ENCODE peak calls at places on chromosomes 5 and 9, in eight cellular contexts. One of them, this sample, is unnamed.

GRCh38 chr9:27151693-27152397 is 42.8 kb downstream of the TEK start:
- DNase-seq in retinal pigment epithelial cell: peak
- DNase-seq in AG10803: peak
- DNase-seq in brain microvascular endothelial cell: peak
- DNase-seq in psoas muscle: no peak
- DNase-seq in coronary artery: no peak
- DNase-seq in A549: no peak
- DNase-seq in tibial artery: no peak
- DNase-seq in this sample: peak

GRCh38 chr9:99109522-99109921 is 4.6 kb downstream of the TGFBR1 start:
- DNase-seq in retinal pigment epithelial cell: no peak
- DNase-seq in AG10803: peak
- DNase-seq in brain microvascular endothelial cell: no peak
- DNase-seq in psoas muscle: no peak
- DNase-seq in coronary artery: no peak
- DNase-seq in A549: no peak
- DNase-seq in tibial artery: no peak
- DNase-seq in this sample: peak

GRCh38 chr5:105684799-105685198 is 1985.9 kb downstream of the EFNA5 start:
- DNase-seq in retinal pigment epithelial cell: peak
- DNase-seq in AG10803: no peak
- DNase-seq in brain microvascular endothelial cell: peak
- DNase-seq in psoas muscle: no peak
- DNase-seq in coronary artery: no peak
- DNase-seq in A549: no peak
- DNase-seq in tibial artery: no peak
- DNase-seq in this sample: no peak

GRCh38 chr5:133714161-133714915 is 102.0 kb upstream of the FSTL4 start:
- DNase-seq in retinal pigment epithelial cell: no peak
- DNase-seq in AG10803: peak
- DNase-seq in brain microvascular endothelial cell: no peak
- DNase-seq in psoas muscle: no peak
- DNase-seq in coronary artery: peak
- DNase-seq in A549: no peak
- DNase-seq in tibial artery: no peak
- DNase-seq in this sample: no peak

GRCh38 chr9:91503650-91504007 is 80.0 kb upstream of the NFIL3 start:
- DNase-seq in retinal pigment epithelial cell: no peak
- DNase-seq in AG10803: no peak
- DNase-seq in brain microvascular endothelial cell: no peak
- DNase-seq in psoas muscle: no peak
- DNase-seq in coronary artery: no peak
- DNase-seq in A549: no peak
- DNase-seq in tibial artery: no peak
- DNase-seq in this sample: no peak

GRCh38 chr5:10470669-10471068 is 29.0 kb downstream of the ROPN1L start:
- DNase-seq in retinal pigment epithelial cell: no peak
- DNase-seq in AG10803: no peak
- DNase-seq in brain microvascular endothelial cell: no peak
- DNase-seq in psoas muscle: no peak
- DNase-seq in coronary artery: no peak
- DNase-seq in A549: no peak
- DNase-seq in tibial artery: no peak
- DNase-seq in this sample: no peak

GRCh38 chr5:98510111-98510510 is 263.4 kb upstream of the RGMB start:
- DNase-seq in retinal pigment epithelial cell: no peak
- DNase-seq in AG10803: peak
- DNase-seq in brain microvascular endothelial cell: peak
- DNase-seq in psoas muscle: no peak
- DNase-seq in coronary artery: no peak
- DNase-seq in A549: no peak
- DNase-seq in tibial artery: no peak
- DNase-seq in this sample: no peak

GRCh38 chr5:41636605-41637004 is 126.2 kb upstream of the PLCXD3 start:
- DNase-seq in retinal pigment epithelial cell: no peak
- DNase-seq in AG10803: peak
- DNase-seq in brain microvascular endothelial cell: peak
- DNase-seq in psoas muscle: no peak
- DNase-seq in coronary artery: no peak
- DNase-seq in A549: peak
- DNase-seq in tibial artery: no peak
- DNase-seq in this sample: no peak

GRCh38 chr5:137385064-137385463 is 114.1 kb downstream of the SPOCK1 start:
- DNase-seq in retinal pigment epithelial cell: no peak
- DNase-seq in AG10803: no peak
- DNase-seq in brain microvascular endothelial cell: no peak
- DNase-seq in psoas muscle: no peak
- DNase-seq in coronary artery: no peak
- DNase-seq in A549: no peak
- DNase-seq in tibial artery: no peak
- DNase-seq in this sample: no peak

GRCh38 chr9:129141066-129142041 is 30.1 kb downstream of the PTPA start:
- DNase-seq in retinal pigment epithelial cell: peak
- DNase-seq in AG10803: peak
- DNase-seq in brain microvascular endothelial cell: peak
- DNase-seq in psoas muscle: peak
- DNase-seq in coronary artery: peak
- DNase-seq in A549: no peak
- DNase-seq in tibial artery: peak
- DNase-seq in this sample: peak
- H3K4me3 ChIP-seq in retinal pigment epithelial cell: peak
- H3K4me3 ChIP-seq in AG10803: peak
- H3K4me3 ChIP-seq in brain microvascular endothelial cell: peak
- H3K4me3 ChIP-seq in psoas muscle: peak
- H3K4me3 ChIP-seq in coronary artery: peak
- H3K4me3 ChIP-seq in A549: peak
- H3K4me3 ChIP-seq in tibial artery: peak
- H3K4me3 ChIP-seq in this sample: peak

DNA sequence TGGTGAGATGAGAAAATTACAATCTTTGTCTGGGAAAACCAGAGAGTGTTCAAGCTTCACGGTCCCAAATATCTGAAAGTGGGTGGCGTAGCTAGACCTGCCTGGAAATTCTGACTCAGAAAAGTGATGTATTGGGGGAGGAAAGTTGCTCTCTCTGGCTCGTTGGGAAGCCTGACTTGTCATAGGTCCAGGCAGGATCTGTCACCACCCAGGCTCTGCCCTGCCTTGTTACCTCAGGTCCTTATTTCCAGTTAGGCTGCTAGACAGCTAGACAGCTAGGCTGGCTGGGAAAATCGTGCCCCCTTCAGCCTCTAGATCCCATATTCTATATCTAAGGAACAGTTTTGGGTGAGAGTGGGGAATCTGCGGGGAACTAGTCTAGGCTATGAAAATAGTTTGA is 41.0 kb upstream of the HCN1 start:
- DNase-seq in retinal pigment epithelial cell: no peak
- DNase-seq in AG10803: no peak
- DNase-seq in brain microvascular endothelial cell: no peak
- DNase-seq in psoas muscle: no peak
- DNase-seq in coronary artery: no peak
- DNase-seq in A549: no peak
- DNase-seq in tibial artery: no peak
- DNase-seq in this sample: no peak
- TF ChIP-seq CTCF in retinal pigment epithelial cell: no peak
- TF ChIP-seq CTCF in AG10803: no peak
- TF ChIP-seq CTCF in brain microvascular endothelial cell: no peak
- TF ChIP-seq CTCF in psoas muscle: no peak
- TF ChIP-seq CTCF in coronary artery: no peak
- TF ChIP-seq CTCF in A549: no peak
- TF ChIP-seq CTCF in tibial artery: no peak
- TF ChIP-seq CTCF in this sample: no peak

DNA sequence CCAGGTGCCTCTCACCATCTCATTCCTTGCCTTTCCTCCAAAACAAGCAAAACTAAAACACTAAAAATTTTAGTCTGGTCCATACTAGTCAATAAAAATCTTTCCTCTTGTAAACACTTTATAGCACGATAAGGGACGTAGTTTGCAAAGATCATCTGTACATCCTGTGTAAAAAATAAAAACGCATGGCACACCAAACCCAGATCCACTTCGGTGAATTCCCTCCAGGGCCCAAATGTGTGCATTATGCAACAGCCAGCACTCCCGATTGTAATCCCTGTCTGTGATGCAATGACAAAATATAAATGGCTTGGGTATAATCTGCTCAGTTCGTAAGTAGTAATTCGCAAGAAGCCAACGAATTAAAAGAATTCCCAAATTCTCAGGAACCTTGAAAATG is 1.4 kb downstream of the FAM169A start:
- DNase-seq in retinal pigment epithelial cell: no peak
- DNase-seq in AG10803: no peak
- DNase-seq in brain microvascular endothelial cell: no peak
- DNase-seq in psoas muscle: no peak
- DNase-seq in coronary artery: no peak
- DNase-seq in A549: no peak
- DNase-seq in tibial artery: no peak
- DNase-seq in this sample: no peak
- H3K4me3 ChIP-seq in retinal pigment epithelial cell: peak
- H3K4me3 ChIP-seq in AG10803: no peak
- H3K4me3 ChIP-seq in brain microvascular endothelial cell: no peak
- H3K4me3 ChIP-seq in psoas muscle: no peak
- H3K4me3 ChIP-seq in coronary artery: no peak
- H3K4me3 ChIP-seq in A549: peak
- H3K4me3 ChIP-seq in tibial artery: no peak
- H3K4me3 ChIP-seq in this sample: no peak

GRCh38 chr9:7234144-7234543 is 476.4 kb downstream of the KDM4C start:
- DNase-seq in retinal pigment epithelial cell: no peak
- DNase-seq in AG10803: peak
- DNase-seq in brain microvascular endothelial cell: peak
- DNase-seq in psoas muscle: no peak
- DNase-seq in coronary artery: no peak
- DNase-seq in A549: peak
- DNase-seq in tibial artery: no peak
- DNase-seq in this sample: no peak
- TF ChIP-seq CTCF in retinal pigment epithelial cell: peak
- TF ChIP-seq CTCF in AG10803: peak
- TF ChIP-seq CTCF in brain microvascular endothelial cell: peak
- TF ChIP-seq CTCF in psoas muscle: peak
- TF ChIP-seq CTCF in coronary artery: no peak
- TF ChIP-seq CTCF in A549: peak
- TF ChIP-seq CTCF in tibial artery: no peak
- TF ChIP-seq CTCF in this sample: peak

GRCh38 chr5:56415356-56415765 is 182.2 kb upstream of the ANKRD55 start:
- DNase-seq in retinal pigment epithelial cell: peak
- DNase-seq in AG10803: peak
- DNase-seq in brain microvascular endothelial cell: peak
- DNase-seq in psoas muscle: peak
- DNase-seq in coronary artery: no peak
- DNase-seq in A549: no peak
- DNase-seq in tibial artery: peak
- DNase-seq in this sample: peak
- H3K4me3 ChIP-seq in retinal pigment epithelial cell: no peak
- H3K4me3 ChIP-seq in AG10803: no peak
- H3K4me3 ChIP-seq in brain microvascular endothelial cell: no peak
- H3K4me3 ChIP-seq in psoas muscle: no peak
- H3K4me3 ChIP-seq in coronary artery: no peak
- H3K4me3 ChIP-seq in A549: no peak
- H3K4me3 ChIP-seq in tibial artery: no peak
- H3K4me3 ChIP-seq in this sample: no peak

DNA sequence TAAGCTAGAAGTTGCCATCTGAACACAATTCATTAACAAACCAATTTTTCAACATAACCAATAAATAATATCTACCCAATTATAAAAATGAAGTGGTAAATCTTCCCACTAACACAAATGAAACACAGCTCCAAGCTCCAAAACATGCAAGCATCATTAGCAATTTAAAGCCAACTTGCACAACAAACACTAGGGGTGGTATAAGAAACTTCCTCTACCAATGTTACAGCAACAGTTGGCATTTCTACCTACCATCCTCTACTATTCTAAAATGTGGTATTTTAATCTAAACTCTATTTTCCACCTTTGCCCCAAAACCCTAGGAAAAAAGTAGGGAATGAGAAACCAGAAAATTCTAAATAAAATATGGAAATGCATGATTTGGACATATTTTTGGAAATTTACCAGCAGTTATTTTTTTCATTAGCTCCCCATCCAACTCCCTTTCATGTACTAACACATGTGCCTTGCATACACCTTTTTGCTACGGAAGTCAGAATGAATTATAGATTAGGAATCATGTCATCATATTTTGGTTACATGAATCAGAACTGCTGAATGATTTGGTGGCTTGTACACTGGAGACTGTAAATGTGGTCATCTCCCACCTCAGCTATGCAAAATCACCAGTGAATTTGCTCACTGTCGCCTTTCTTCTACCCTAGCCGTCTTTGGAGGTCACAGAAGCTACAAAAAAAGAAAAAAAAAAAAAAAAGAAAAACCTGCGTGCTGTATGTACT is 4.1 kb downstream of the NR6A1 start:
- DNase-seq in retinal pigment epithelial cell: no peak
- DNase-seq in AG10803: no peak
- DNase-seq in brain microvascular endothelial cell: no peak
- DNase-seq in psoas muscle: no peak
- DNase-seq in coronary artery: no peak
- DNase-seq in A549: peak
- DNase-seq in tibial artery: no peak
- DNase-seq in this sample: no peak
- TF ChIP-seq CTCF in retinal pigment epithelial cell: peak
- TF ChIP-seq CTCF in AG10803: peak
- TF ChIP-seq CTCF in brain microvascular endothelial cell: peak
- TF ChIP-seq CTCF in psoas muscle: no peak
- TF ChIP-seq CTCF in coronary artery: no peak
- TF ChIP-seq CTCF in A549: no peak
- TF ChIP-seq CTCF in tibial artery: no peak
- TF ChIP-seq CTCF in this sample: no peak

GRCh38 chr9:29176786-29177185 is 1603.5 kb upstream of the C9orf72 start:
- DNase-seq in retinal pigment epithelial cell: no peak
- DNase-seq in AG10803: no peak
- DNase-seq in brain microvascular endothelial cell: no peak
- DNase-seq in psoas muscle: no peak
- DNase-seq in coronary artery: no peak
- DNase-seq in A549: no peak
- DNase-seq in tibial artery: no peak
- DNase-seq in this sample: no peak

GRCh38 chr9:29176231-29176630 is 1603.0 kb upstream of the C9orf72 start:
- DNase-seq in retinal pigment epithelial cell: no peak
- DNase-seq in AG10803: no peak
- DNase-seq in brain microvascular endothelial cell: no peak
- DNase-seq in psoas muscle: no peak
- DNase-seq in coronary artery: no peak
- DNase-seq in A549: no peak
- DNase-seq in tibial artery: no peak
- DNase-seq in this sample: no peak
- H3K4me3 ChIP-seq in retinal pigment epithelial cell: no peak
- H3K4me3 ChIP-seq in AG10803: no peak
- H3K4me3 ChIP-seq in brain microvascular endothelial cell: no peak
- H3K4me3 ChIP-seq in psoas muscle: no peak
- H3K4me3 ChIP-seq in coronary artery: no peak
- H3K4me3 ChIP-seq in A549: no peak
- H3K4me3 ChIP-seq in tibial artery: no peak
- H3K4me3 ChIP-seq in this sample: no peak

GRCh38 chr5:17099946-17100345 is 117.5 kb upstream of the BASP1 start:
- DNase-seq in retinal pigment epithelial cell: no peak
- DNase-seq in AG10803: no peak
- DNase-seq in brain microvascular endothelial cell: no peak
- DNase-seq in psoas muscle: no peak
- DNase-seq in coronary artery: no peak
- DNase-seq in A549: no peak
- DNase-seq in tibial artery: no peak
- DNase-seq in this sample: no peak
- TF ChIP-seq CTCF in retinal pigment epithelial cell: no peak
- TF ChIP-seq CTCF in AG10803: no peak
- TF ChIP-seq CTCF in brain microvascular endothelial cell: no peak
- TF ChIP-seq CTCF in psoas muscle: no peak
- TF ChIP-seq CTCF in coronary artery: no peak
- TF ChIP-seq CTCF in A549: no peak
- TF ChIP-seq CTCF in tibial artery: no peak
- TF ChIP-seq CTCF in this sample: no peak